ENCODE peak calls at places on chromosomes 16 and 17, in four cellular contexts. One of them, this sample, is unnamed.

GRCh38 chr17:14019186-14019956 is 49.9 kb upstream of the COX10 start:
- DNase-seq in GM10248: no peak
- DNase-seq in skeletal muscle cell: peak; percentile 16
- DNase-seq in activated CD4-positive, CD25-positive, alpha-beta regulatory T cell treated with anti-CD3 and anti-CD28 coated beads, Interleukin-2, amount 50 U/mL, for 72 hours: peak; percentile 32
- DNase-seq in this sample: peak; percentile 48

GRCh38 chr16:19153876-19154275 is 14.2 kb upstream of the SYT17 start:
- DNase-seq in skeletal muscle cell: no peak
- DNase-seq in GM10248: no peak
- DNase-seq in activated CD4-positive, CD25-positive, alpha-beta regulatory T cell treated with anti-CD3 and anti-CD28 coated beads, Interleukin-2, amount 50 U/mL, for 72 hours: no peak
- DNase-seq in this sample: no peak

GRCh38 chr16:72191551-72191950 is 19.6 kb upstream of the PMFBP1 start:
- DNase-seq in activated CD4-positive, CD25-positive, alpha-beta regulatory T cell treated with anti-CD3 and anti-CD28 coated beads, Interleukin-2, amount 50 U/mL, for 72 hours: no peak
- DNase-seq in GM10248: no peak
- DNase-seq in skeletal muscle cell: no peak
- DNase-seq in this sample: no peak

GRCh38 chr17:82396601-82397435 is 21.3 kb upstream of the HEXD start:
- DNase-seq in skeletal muscle cell: peak; percentile 97
- DNase-seq in activated CD4-positive, CD25-positive, alpha-beta regulatory T cell treated with anti-CD3 and anti-CD28 coated beads, Interleukin-2, amount 50 U/mL, for 72 hours: no peak
- DNase-seq in GM10248: no peak
- DNase-seq in this sample: no peak

GRCh38 chr16:88442811-88443576 is 10.1 kb upstream of the ZFPM1 start:
- DNase-seq in skeletal muscle cell: no peak
- DNase-seq in activated CD4-positive, CD25-positive, alpha-beta regulatory T cell treated with anti-CD3 and anti-CD28 coated beads, Interleukin-2, amount 50 U/mL, for 72 hours: peak; percentile 87
- DNase-seq in GM10248: peak; percentile 92
- DNase-seq in this sample: peak; percentile 83

GRCh38 chr16:11254913-11255736 is 879 bp downstream of the SOCS1 start:
- DNase-seq in skeletal muscle cell: no peak
- DNase-seq in activated CD4-positive, CD25-positive, alpha-beta regulatory T cell treated with anti-CD3 and anti-CD28 coated beads, Interleukin-2, amount 50 U/mL, for 72 hours: peak; percentile 65
- DNase-seq in GM10248: no peak
- DNase-seq in this sample: peak; percentile 55

GRCh38 chr17:32671891-32672290 is 185.1 kb downstream of the CDK5R1 start:
- DNase-seq in skeletal muscle cell: no peak
- DNase-seq in GM10248: no peak
- DNase-seq in activated CD4-positive, CD25-positive, alpha-beta regulatory T cell treated with anti-CD3 and anti-CD28 coated beads, Interleukin-2, amount 50 U/mL, for 72 hours: no peak
- DNase-seq in this sample: peak; percentile 59

GRCh38 chr17:57603978-57604377 is 141.1 kb downstream of the CCDC182 start:
- DNase-seq in skeletal muscle cell: no peak
- DNase-seq in activated CD4-positive, CD25-positive, alpha-beta regulatory T cell treated with anti-CD3 and anti-CD28 coated beads, Interleukin-2, amount 50 U/mL, for 72 hours: peak; percentile 64
- DNase-seq in GM10248: no peak
- DNase-seq in this sample: no peak

GRCh38 chr17:51044964-51045363 is 75.7 kb downstream of the SPAG9 start:
- DNase-seq in skeletal muscle cell: no peak
- DNase-seq in activated CD4-positive, CD25-positive, alpha-beta regulatory T cell treated with anti-CD3 and anti-CD28 coated beads, Interleukin-2, amount 50 U/mL, for 72 hours: no peak
- DNase-seq in GM10248: no peak
- DNase-seq in this sample: no peak

This sample was measured in left lobe of liver.